ENCODE peak calls at places on chromosomes 7 and 10, in seven cellular contexts. S is epithelial cell of proximal tubule, T is ascending aorta, O is B cell, P is type B pancreatic cell, B is GM23338, E is tibial artery. A is an unnamed sample.

GRCh38 chr10:123134058-123134914 is 1.5 kb upstream of the HMX3 start:
- DNase-seq in P (no peak), S (no peak), T (no peak), B (peak), O (peak), E (no peak), A (no peak)

GRCh38 chr10:92544296-92544695 is 29.6 kb downstream of the IDE start:
- DNase-seq in O (peak), T (no peak), E (no peak), S (no peak), B (peak), P (no peak), A (peak)

GRCh38 chr10:486668-487067 is 202.8 kb downstream of the DIP2C start:
- DNase-seq in P (peak), B (no peak), O (no peak), E (peak), T (no peak), S (no peak), A (no peak)

GRCh38 chr10:59887972-59888640 is 18.2 kb downstream of the CCDC6 start:
- DNase-seq in B (no peak), T (no peak), S (no peak), P (no peak), O (no peak), E (no peak), A (peak)

GRCh38 chr10:84820121-84820520 is 491.7 kb downstream of the CCSER2 start:
- DNase-seq in O (no peak), B (no peak), E (no peak), T (no peak), P (no peak), S (no peak), A (no peak)

GRCh38 chr7:96414931-96415292 is 93.0 kb upstream of the SLC25A13 start:
- DNase-seq in T (no peak), B (peak), O (peak), E (no peak), S (no peak), P (no peak), A (peak)

GRCh38 chr10:131250454-131251145 is 60.9 kb downstream of the TCERG1L start:
- DNase-seq in T (no peak), P (no peak), E (no peak), B (no peak), O (no peak), S (no peak), A (no peak)

GRCh38 chr10:92757066-92757716 is 67.4 kb downstream of the HHEX start:
- DNase-seq in O (peak), E (peak), P (no peak), B (peak), S (no peak), T (peak), A (no peak)

GRCh38 chr10:108849688-108850087 is 1073.6 kb downstream of the XPNPEP1 start:
- DNase-seq in P (no peak), E (no peak), S (no peak), T (no peak), O (peak), B (no peak), A (no peak)

GRCh38 chr7:90384433-90384832 is 18.8 kb upstream of the CLDN12 start:
- DNase-seq in S (no peak), P (no peak), O (no peak), B (no peak), T (no peak), E (no peak), A (no peak)

GRCh38 chr7:22386206-22386858 is 29.4 kb upstream of the RAPGEF5 start:
- DNase-seq in E (no peak), B (no peak), O (no peak), S (no peak), P (no peak), T (no peak), A (no peak)

GRCh38 chr7:104979167-104979841 is 34.7 kb upstream of the KMT2E start:
- DNase-seq in S (no peak), P (no peak), T (no peak), B (peak), O (no peak), E (no peak), A (no peak)

GRCh38 chr10:108358912-108359311 is 1194.4 kb upstream of the SORCS1 start:
- DNase-seq in B (no peak), T (no peak), S (peak), O (no peak), E (no peak), P (no peak), A (peak)

GRCh38 chr10:97116534-97117162 is 69.1 kb downstream of the SLIT1 start:
- DNase-seq in B (no peak), P (no peak), O (no peak), S (no peak), T (no peak), E (no peak), A (no peak)

GRCh38 chr10:69741671-69742355 is 59.9 kb upstream of the COL13A1 start:
- DNase-seq in B (no peak), P (no peak), S (no peak), T (no peak), E (no peak), O (no peak), A (no peak)

GRCh38 chr7:137881607-137882260 is 35.0 kb upstream of the DGKI start:
- DNase-seq in P (no peak), S (no peak), E (no peak), B (no peak), T (no peak), O (no peak), A (no peak)

GRCh38 chr10:12707461-12708185 is 293.9 kb downstream of the CCDC3 start:
- DNase-seq in T (no peak), E (peak), P (no peak), O (peak), B (peak), S (peak), A (peak)

GRCh38 chr10:130358981-130359650 is 222.9 kb downstream of the GLRX3 start:
- DNase-seq in T (no peak), S (no peak), B (no peak), E (no peak), P (peak), O (no peak), A (no peak)

GRCh38 chr10:52741851-52742250 is 30.7 kb downstream of the MBL2 start:
- DNase-seq in P (no peak), O (no peak), T (no peak), B (no peak), S (no peak), E (no peak), A (no peak)

GRCh38 chr7:18583305-18583704 is 87.8 kb downstream of the HDAC9 start:
- DNase-seq in B (no peak), P (no peak), E (no peak), O (no peak), S (no peak), T (no peak), A (no peak)

GRCh38 chr10:16816830-16817124 is 447 bp downstream of the RSU1 start:
- DNase-seq in O (no peak), E (no peak), T (no peak), S (no peak), B (no peak), P (no peak), A (no peak)

GRCh38 chr7:17437586-17437985 is 139.1 kb downstream of the AHR start:
- DNase-seq in P (no peak), T (no peak), E (no peak), O (no peak), S (no peak), B (no peak), A (no peak)

DNA sequence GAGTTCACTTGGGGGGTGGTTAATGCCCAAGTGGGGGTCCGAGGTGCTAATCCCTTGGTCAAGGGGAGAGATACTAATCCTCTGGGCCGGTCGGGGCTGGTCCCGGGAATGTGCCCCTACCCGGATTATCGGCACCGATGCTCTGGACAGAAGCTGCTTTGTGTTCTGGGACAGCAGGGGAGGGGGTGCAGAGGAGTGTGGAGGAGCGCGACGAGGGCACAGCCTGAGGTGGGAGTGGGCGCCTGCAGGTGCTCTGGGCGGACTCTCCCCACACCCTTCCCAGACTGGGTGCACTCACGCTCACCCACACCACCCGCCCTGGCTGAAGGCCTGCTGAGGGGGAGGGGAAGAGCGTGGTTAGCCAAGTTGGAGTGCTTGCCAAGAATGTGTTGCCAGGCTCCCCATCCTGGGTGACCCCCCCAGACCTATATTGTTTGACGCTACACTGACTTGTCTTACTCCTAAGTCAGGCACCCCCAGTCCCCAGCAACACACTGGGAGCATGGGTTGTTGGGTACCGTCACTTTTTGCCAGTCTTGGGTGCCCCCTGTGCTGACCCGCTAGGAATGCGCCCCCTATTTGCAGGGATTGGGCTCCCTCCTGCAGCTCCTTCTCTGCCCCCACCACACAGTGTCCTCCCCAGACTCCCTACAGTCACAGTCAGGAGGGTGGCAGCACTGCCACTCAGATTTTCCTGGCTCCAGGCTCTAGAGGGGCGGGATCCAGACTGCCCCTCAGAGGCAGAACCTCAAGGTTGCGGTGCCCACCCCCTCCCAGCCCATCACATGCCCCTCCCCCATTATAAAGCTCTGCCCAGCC is 1.2 kb downstream of the SLC4A2 start:
- DNase-seq in T (no peak), B (no peak), P (no peak), S (no peak), O (peak), E (peak), A (peak)
- TF ChIP-seq CTCF in T (no peak), B (peak), P (no peak), S (peak), O (no peak), E (no peak), A (no peak)

GRCh38 chr10:132325969-132326889 is 5.8 kb upstream of the LRRC27 start:
- DNase-seq in T (no peak), S (no peak), B (no peak), P (no peak), E (peak), O (no peak), A (no peak)

GRCh38 chr10:132319853-132320669 is 11.9 kb upstream of the LRRC27 start:
- DNase-seq in O (no peak), T (no peak), P (no peak), B (no peak), E (peak), S (peak), A (peak)

GRCh38 chr10:132321726-132322125 is 10.3 kb upstream of the LRRC27 start:
- DNase-seq in P (no peak), O (no peak), T (no peak), S (no peak), B (no peak), E (peak), A (no peak)

GRCh38 chr10:132320776-132321469 is 11.1 kb upstream of the LRRC27 start:
- DNase-seq in T (no peak), S (no peak), O (no peak), B (no peak), E (peak), P (no peak), A (no peak)

GRCh38 chr10:132322621-132323048 is 9.4 kb upstream of the LRRC27 start:
- DNase-seq in E (peak), T (no peak), S (no peak), B (peak), P (no peak), O (no peak), A (no peak)
- TF ChIP-seq CTCF in E (no peak), T (no peak), S (peak), B (no peak), P (no peak), O (no peak), A (no peak)

GRCh38 chr7:101220295-101220694 is 2.3 kb downstream of the ZNHIT1 start:
- DNase-seq in P (no peak), S (no peak), O (no peak), E (no peak), B (no peak), T (no peak), A (no peak)

GRCh38 chr7:101216860-101217387 is 457 bp downstream of the PLOD3 start:
- DNase-seq in O (no peak), S (no peak), E (peak), T (no peak), B (peak), P (no peak), A (no peak)

GRCh38 chr7:101218236-101219130 is 518 bp downstream of the ZNHIT1 start:
- DNase-seq in O (no peak), E (no peak), T (no peak), P (no peak), B (no peak), S (no peak), A (no peak)

GRCh38 chr7:101216001-101216859 is 1.2 kb downstream of the PLOD3 start:
- DNase-seq in T (no peak), O (no peak), B (no peak), S (no peak), P (no peak), E (peak), A (peak)

DNA sequence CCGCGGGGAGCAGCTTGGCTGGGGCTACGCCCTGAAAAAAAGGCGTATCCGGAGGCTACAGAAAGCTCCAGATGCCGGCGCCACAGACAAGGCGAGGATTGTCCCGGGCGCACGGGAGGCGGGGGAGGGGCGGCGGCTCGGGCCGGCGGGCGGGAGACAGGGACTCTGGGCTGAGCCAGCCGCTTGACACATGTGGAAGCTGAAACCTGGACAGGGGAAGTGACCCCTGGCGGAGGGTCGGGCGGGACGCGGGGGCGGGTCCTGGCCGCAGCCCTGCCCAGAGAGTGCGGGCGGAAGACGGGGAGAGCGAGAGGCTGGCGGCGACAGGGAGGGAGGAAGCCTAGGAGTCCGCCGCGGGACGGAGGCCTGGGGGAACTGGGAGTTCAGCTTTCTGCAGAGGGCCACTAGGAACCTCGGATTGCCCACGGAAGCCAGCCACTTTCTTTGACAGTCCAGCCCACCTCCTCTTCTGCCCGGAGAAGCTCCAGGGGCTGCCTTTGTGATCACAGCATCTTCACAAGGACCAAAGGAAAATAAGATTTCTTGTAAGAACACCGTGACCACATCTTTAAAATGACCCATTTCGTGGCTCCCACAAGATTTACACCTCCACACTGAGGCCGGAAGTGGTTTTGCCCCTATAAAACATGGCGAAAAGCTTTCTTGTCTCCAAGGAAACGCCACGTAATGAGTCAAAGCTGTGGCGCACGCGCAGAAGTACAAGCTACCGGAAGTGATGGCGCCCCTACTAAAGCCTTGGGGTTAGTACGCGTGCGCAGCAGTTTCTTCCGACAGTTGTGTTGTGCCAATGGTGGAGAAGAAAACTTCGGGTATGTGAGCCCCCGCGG is at the start of the genes PLOD3 and ZNHIT1:
- DNase-seq in B (peak), S (peak), O (peak), P (peak), T (peak), E (peak), A (peak)
- TF ChIP-seq CTCF in B (peak), S (no peak), O (peak), P (peak), T (no peak), E (no peak), A (peak)

GRCh38 chr7:135799881-135800280 is 51.3 kb upstream of the FAM180A start:
- DNase-seq in E (no peak), O (no peak), P (no peak), B (peak), T (no peak), S (no peak), A (no peak)
- TF ChIP-seq CTCF in E (no peak), O (no peak), P (no peak), B (peak), T (no peak), S (peak), A (no peak)

DNA sequence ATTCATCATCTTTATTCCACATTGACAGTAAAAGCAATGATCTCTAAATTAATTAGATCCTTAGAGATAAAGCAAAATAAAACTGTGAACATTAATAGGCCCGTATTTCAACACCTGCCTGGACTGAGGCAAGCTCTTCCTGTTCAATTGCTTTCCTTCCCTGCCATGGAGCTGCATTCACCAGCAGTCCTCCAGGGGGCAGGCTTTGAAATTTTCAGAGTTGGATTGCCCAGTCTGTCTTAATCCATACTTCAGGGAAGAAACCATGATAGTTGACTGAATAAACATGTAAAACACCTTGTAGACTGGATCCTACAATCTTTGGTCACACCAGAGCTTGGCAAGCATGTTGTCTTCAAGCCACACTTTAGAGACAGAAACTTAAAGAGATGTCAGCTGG is 936.6 kb downstream of the NRG3 start:
- DNase-seq in P (no peak), S (no peak), O (no peak), B (peak), T (no peak), E (no peak), A (no peak)
- TF ChIP-seq CTCF in P (peak), S (peak), O (no peak), B (peak), T (no peak), E (peak), A (peak)

A was measured in activated CD8-positive, alpha-beta T cell treated with anti-CD3 and anti-CD28 coated beads for 36 hours.